ENCODE peak calls at places on chromosomes 13 and 19, in five cellular contexts. G is HepG2, X is HEK293T, C is GM12878, L is H1. I is an unnamed sample.

GRCh38 chr13:40194204-40194806 is 472.1 kb downstream of the FOXO1 start:
- DNase-seq in G (no peak), X (no peak), C (no peak), L (no peak), I (no peak)

GRCh38 chr19:49985926-49986325 is 25.0 kb upstream of the SIGLEC11 start:
- DNase-seq in G (no peak), X (no peak), C (no peak), L (no peak), I (no peak)

GRCh38 chr19:43450545-43450997 is 14.8 kb downstream of the LYPD3 start:
- DNase-seq in G (no peak), X (no peak), C (no peak), L (no peak), I (no peak)

GRCh38 chr19:36093146-36093662 is 17.7 kb upstream of the OVOL3 start:
- DNase-seq in G (no peak), X (no peak), C (peak; percentile 19), L (no peak), I (no peak)

GRCh38 chr13:98143601-98144500 is 957 bp downstream of the FARP1 start:
- DNase-seq in G (no peak), X (peak; percentile 16), C (no peak), L (no peak), I (no peak)

GRCh38 chr19:23810496-23810895 is 51.8 kb upstream of the ZNF681 start:
- DNase-seq in G (no peak), X (no peak), C (no peak), L (no peak), I (no peak)

GRCh38 chr13:29175245-29175873 is 355.2 kb downstream of the MTUS2 start:
- DNase-seq in G (no peak), X (no peak), C (no peak), L (no peak), I (no peak)

GRCh38 chr13:40666905-40667621 is 622 bp upstream of the FOXO1 start:
- DNase-seq in G (peak; percentile 48), X (peak; percentile 58), C (no peak), L (peak; percentile 67), I (no peak)

GRCh38 chr19:14475251-14476073 is at the start of gene PTGER1:
- DNase-seq in G (no peak), X (no peak), C (no peak), L (peak; percentile 76), I (no peak)

GRCh38 chr13:90416519-90416918 is 931.0 kb upstream of the MIR17HG start:
- DNase-seq in G (no peak), X (no peak), C (no peak), L (no peak), I (no peak)

GRCh38 chr19:15421726-15422260 is 3.0 kb upstream of the AKAP8L start:
- DNase-seq in G (no peak), X (no peak), C (no peak), L (no peak), I (no peak)

GRCh38 chr13:96223231-96223630 is 133.3 kb downstream of the HS6ST3 start:
- DNase-seq in G (no peak), X (no peak), C (no peak), L (no peak), I (no peak)

GRCh38 chr13:111431241-111431640 is 110.8 kb downstream of the TEX29 start:
- DNase-seq in G (no peak), X (no peak), C (no peak), L (no peak), I (no peak)

GRCh38 chr13:40568246-40568645 is 98.2 kb downstream of the FOXO1 start:
- DNase-seq in G (no peak), X (no peak), C (no peak), L (no peak), I (no peak)

GRCh38 chr19:4326837-4327251 is 11.8 kb downstream of the STAP2 start:
- DNase-seq in G (no peak), X (no peak), C (no peak), L (peak; percentile 89), I (peak; percentile 40)

GRCh38 chr13:112793545-112794445 is 104.0 kb downstream of the ATP11A start:
- DNase-seq in G (no peak), X (no peak), C (no peak), L (no peak), I (no peak)

GRCh38 chr19:40466219-40467006 is at the start of gene SPTBN4:
- DNase-seq in G (no peak), X (no peak), C (peak; percentile 40), L (peak; percentile 49), I (no peak)

GRCh38 chr19:9793051-9793591 is 24.6 kb upstream of the ZNF846 start:
- DNase-seq in G (no peak), X (no peak), C (no peak), L (no peak), I (peak; percentile 13)

GRCh38 chr13:43205421-43205820 is 182.0 kb downstream of the DNAJC15 start:
- DNase-seq in G (no peak), X (no peak), C (no peak), L (no peak), I (no peak)

GRCh38 chr19:1567116-1567847 is 843 bp downstream of the MEX3D start:
- DNase-seq in G (no peak), X (no peak), C (no peak), L (no peak), I (no peak)

GRCh38 chr19:17522988-17523872 is 11.8 kb downstream of the PGLS start:
- DNase-seq in G (no peak), X (no peak), C (peak; percentile 92), L (no peak), I (no peak)

GRCh38 chr13:43686557-43686956 is 100.2 kb downstream of the ENOX1 start:
- DNase-seq in G (peak; percentile 2), X (no peak), C (no peak), L (no peak), I (peak; percentile 16)

GRCh38 chr19:56177564-56178243 is 1.9 kb downstream of the GALP start:
- DNase-seq in G (no peak), X (no peak), C (no peak), L (no peak), I (no peak)

GRCh38 chr13:99275093-99275469 is 16.9 kb upstream of the GPR18 start:
- DNase-seq in G (no peak), X (no peak), C (no peak), L (no peak), I (no peak)

GRCh38 chr13:50072676-50073075 is 57.4 kb downstream of the KCNRG start:
- DNase-seq in G (no peak), X (no peak), C (no peak), L (no peak), I (no peak)

GRCh38 chr13:84315527-84315926 is 433.3 kb upstream of the SLITRK1 start:
- DNase-seq in G (no peak), X (no peak), C (no peak), L (no peak), I (no peak)
- TF ChIP-seq SUZ12 in G (no peak), X (no peak), C (no peak), L (no peak), I (no peak)

GRCh38 chr19:48445606-48446481 is at the start of gene GRWD1:
- DNase-seq in G (peak; percentile 96), X (peak; percentile 93), C (peak; percentile 95), L (peak; percentile 91), I (peak; percentile 89)

GRCh38 chr19:48446579-48446978 is 796 bp downstream of the GRWD1 start:
- DNase-seq in G (no peak), X (no peak), C (no peak), L (no peak), I (no peak)

GRCh38 chr19:48444933-48445194 is 919 bp upstream of the GRWD1 start:
- DNase-seq in G (no peak), X (no peak), C (no peak), L (no peak), I (no peak)

GRCh38 chr19:48444129-48444932 is 1.5 kb upstream of the GRWD1 start:
- DNase-seq in G (no peak), X (no peak), C (no peak), L (no peak), I (no peak)

DNA sequence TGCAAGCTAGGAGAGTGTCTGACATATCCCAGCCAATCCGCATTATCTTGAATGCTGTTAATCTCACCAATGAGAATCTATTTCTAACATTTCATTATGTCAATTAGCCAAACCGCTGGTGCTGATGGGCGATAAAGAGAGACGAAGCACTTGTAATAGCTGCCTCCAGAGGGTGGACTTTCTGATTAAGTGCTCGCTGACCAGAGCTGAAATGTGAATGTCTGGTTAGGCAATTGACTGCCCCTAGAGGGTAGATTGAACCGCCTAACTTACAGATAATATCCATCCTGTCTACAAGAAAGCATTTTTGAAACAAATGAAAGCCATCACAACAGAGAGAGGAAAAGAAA is 552 bp upstream of the GRWD1 start:
- DNase-seq in G (peak; percentile 82), X (peak; percentile 63), C (no peak), L (peak; percentile 53), I (no peak)
- TF ChIP-seq SUZ12 in G (no peak), X (no peak), C (no peak), L (no peak), I (no peak)

GRCh38 chr19:16518061-16518460 is 21.9 kb downstream of the C19orf44 start:
- DNase-seq in G (no peak), X (no peak), C (no peak), L (no peak), I (no peak)

GRCh38 chr19:16516381-16516780 is 20.2 kb downstream of the C19orf44 start:
- DNase-seq in G (no peak), X (no peak), C (no peak), L (no peak), I (no peak)

GRCh38 chr19:16518483-16519229 is 22.5 kb downstream of the C19orf44 start:
- DNase-seq in G (no peak), X (no peak), C (no peak), L (no peak), I (no peak)

GRCh38 chr19:16519230-16519687 is 23.0 kb downstream of the CHERP start:
- DNase-seq in G (no peak), X (no peak), C (no peak), L (no peak), I (no peak)

DNA sequence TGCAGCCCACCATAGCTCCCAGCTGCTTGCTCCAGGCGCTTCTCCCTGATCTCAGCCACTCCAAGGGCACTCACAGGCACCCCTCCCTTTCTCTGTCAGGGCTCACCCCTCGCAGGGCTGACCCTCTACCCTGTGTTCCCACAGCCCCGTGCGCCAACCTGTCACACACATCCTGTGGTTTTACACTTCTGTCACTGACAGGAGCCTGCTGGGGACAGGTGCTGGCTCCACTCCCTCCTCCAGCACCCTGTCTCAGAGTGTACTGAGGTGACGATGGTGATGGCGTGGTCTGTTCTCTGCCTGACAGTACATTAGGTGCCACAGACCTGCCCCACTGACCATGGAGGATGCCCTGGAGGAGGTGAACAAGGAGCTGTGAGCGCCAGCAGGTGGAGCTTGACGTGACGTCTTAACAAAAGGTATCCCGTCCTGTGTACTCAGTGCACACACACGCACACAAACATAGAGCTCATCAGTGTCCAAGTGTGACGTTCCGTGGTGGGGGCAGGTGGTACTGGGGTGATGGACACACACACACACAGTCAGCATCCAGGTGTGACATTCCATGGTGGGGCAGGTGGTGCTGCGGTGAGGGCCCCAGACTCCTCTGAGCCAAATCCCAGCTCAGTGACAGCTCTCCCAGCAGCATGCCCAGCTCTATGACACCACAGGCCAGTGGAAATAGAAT is 20.9 kb downstream of the C19orf44 start:
- DNase-seq in G (no peak), X (no peak), C (no peak), L (no peak), I (no peak)
- TF ChIP-seq SUZ12 in G (no peak), X (no peak), C (no peak), L (no peak), I (no peak)

GRCh38 chr19:33946535-33947323 is 150.1 kb downstream of the KCTD15 start:
- DNase-seq in G (peak; percentile 81), X (no peak), C (no peak), L (no peak), I (no peak)
- TF ChIP-seq SUZ12 in G (no peak), X (no peak), C (no peak), L (no peak), I (no peak)

GRCh38 chr13:46961719-46962118 is 64.9 kb upstream of the HTR2A start:
- DNase-seq in G (no peak), X (peak; percentile 6), C (peak; percentile 86), L (no peak), I (no peak)
- TF ChIP-seq SUZ12 in G (no peak), X (no peak), C (no peak), L (no peak), I (no peak)

I was measured in NT2/D1.